ENCODE peak calls at places on chromosome 18, in four cellular contexts. One of them, this sample, is unnamed.

GRCh38 chr18:43620936-43621335 is 343.6 kb upstream of the SYT4 start:
- DNase-seq in endothelial cell of umbilical vein: peak; percentile 41
- DNase-seq in tibial artery: no peak
- DNase-seq in HCT116: no peak
- DNase-seq in this sample: peak; percentile 42

GRCh38 chr18:963276-963675 is 58.6 kb downstream of the ADCYAP1 start:
- DNase-seq in endothelial cell of umbilical vein: no peak
- DNase-seq in tibial artery: no peak
- DNase-seq in HCT116: no peak
- DNase-seq in this sample: no peak

GRCh38 chr18:40380657-40381441 is 1574.2 kb upstream of the PIK3C3 start:
- DNase-seq in endothelial cell of umbilical vein: no peak
- DNase-seq in tibial artery: no peak
- DNase-seq in HCT116: no peak
- DNase-seq in this sample: no peak

GRCh38 chr18:24763765-24764548 is 303.5 kb downstream of the HRH4 start:
- DNase-seq in endothelial cell of umbilical vein: no peak
- DNase-seq in tibial artery: no peak
- DNase-seq in HCT116: no peak
- DNase-seq in this sample: no peak

GRCh38 chr18:69414184-69414583 is 13.5 kb downstream of the DOK6 start:
- DNase-seq in endothelial cell of umbilical vein: no peak
- DNase-seq in tibial artery: no peak
- DNase-seq in HCT116: no peak
- DNase-seq in this sample: no peak

GRCh38 chr18:28768791-28769768 is 592.1 kb upstream of the CDH2 start:
- DNase-seq in endothelial cell of umbilical vein: peak; percentile 22
- DNase-seq in tibial artery: no peak
- DNase-seq in HCT116: no peak
- DNase-seq in this sample: no peak

GRCh38 chr18:77329651-77330050 is 80.0 kb downstream of the GALR1 start:
- DNase-seq in endothelial cell of umbilical vein: no peak
- DNase-seq in tibial artery: no peak
- DNase-seq in HCT116: no peak
- DNase-seq in this sample: no peak

GRCh38 chr18:77376043-77376732 is 126.5 kb downstream of the GALR1 start:
- DNase-seq in endothelial cell of umbilical vein: no peak
- DNase-seq in tibial artery: no peak
- DNase-seq in HCT116: no peak
- DNase-seq in this sample: no peak

GRCh38 chr18:30457156-30457555 is 585.4 kb downstream of the DSC3 start:
- DNase-seq in endothelial cell of umbilical vein: no peak
- DNase-seq in tibial artery: no peak
- DNase-seq in HCT116: peak; percentile 1
- DNase-seq in this sample: no peak

GRCh38 chr18:44996261-44996660 is 315.6 kb downstream of the SETBP1 start:
- DNase-seq in endothelial cell of umbilical vein: no peak
- DNase-seq in tibial artery: no peak
- DNase-seq in HCT116: no peak
- DNase-seq in this sample: no peak

GRCh38 chr18:692841-693240 is 19.6 kb downstream of the ENOSF1 start:
- DNase-seq in endothelial cell of umbilical vein: no peak
- DNase-seq in tibial artery: no peak
- DNase-seq in HCT116: no peak
- DNase-seq in this sample: peak; percentile 48

GRCh38 chr18:50973367-50974126 is 5.7 kb downstream of the ELAC1 start:
- DNase-seq in endothelial cell of umbilical vein: no peak
- DNase-seq in tibial artery: no peak
- DNase-seq in HCT116: no peak
- DNase-seq in this sample: no peak

GRCh38 chr18:3932285-3932684 is 482.3 kb downstream of the TGIF1 start:
- DNase-seq in endothelial cell of umbilical vein: no peak
- DNase-seq in tibial artery: no peak
- DNase-seq in HCT116: no peak
- DNase-seq in this sample: no peak

GRCh38 chr18:12377556-12378553 is 828 bp upstream of the AFG3L2 start:
- DNase-seq in endothelial cell of umbilical vein: no peak
- DNase-seq in tibial artery: no peak
- DNase-seq in HCT116: no peak
- DNase-seq in this sample: no peak

GRCh38 chr18:36440614-36441013 is 143.1 kb downstream of the FHOD3 start:
- DNase-seq in endothelial cell of umbilical vein: no peak
- DNase-seq in tibial artery: no peak
- DNase-seq in HCT116: no peak
- DNase-seq in this sample: no peak

GRCh38 chr18:24631238-24632025 is 171.0 kb downstream of the HRH4 start:
- DNase-seq in endothelial cell of umbilical vein: no peak
- DNase-seq in tibial artery: no peak
- DNase-seq in HCT116: no peak
- DNase-seq in this sample: no peak

GRCh38 chr18:11366410-11366809 is 217.0 kb upstream of the PIEZO2 start:
- DNase-seq in endothelial cell of umbilical vein: no peak
- DNase-seq in tibial artery: no peak
- DNase-seq in HCT116: no peak
- DNase-seq in this sample: no peak

GRCh38 chr18:43751203-43751602 is 473.9 kb upstream of the SYT4 start:
- DNase-seq in endothelial cell of umbilical vein: no peak
- DNase-seq in tibial artery: no peak
- DNase-seq in HCT116: no peak
- DNase-seq in this sample: no peak

GRCh38 chr18:22813648-22814328 is 119.3 kb upstream of the RBBP8 start:
- DNase-seq in endothelial cell of umbilical vein: peak; percentile 56
- DNase-seq in tibial artery: no peak
- DNase-seq in HCT116: no peak
- DNase-seq in this sample: peak; percentile 62

GRCh38 chr18:63138469-63139340 is 180.9 kb downstream of the BCL2 start:
- DNase-seq in endothelial cell of umbilical vein: no peak
- DNase-seq in tibial artery: no peak
- DNase-seq in HCT116: no peak
- DNase-seq in this sample: peak; percentile 74

GRCh38 chr18:26468931-26469340 is 79.4 kb downstream of the KCTD1 start:
- DNase-seq in endothelial cell of umbilical vein: peak; percentile 26
- DNase-seq in tibial artery: no peak
- DNase-seq in HCT116: no peak
- DNase-seq in this sample: no peak

GRCh38 chr18:7000484-7001096 is 117.0 kb downstream of the LAMA1 start:
- DNase-seq in endothelial cell of umbilical vein: peak; percentile 9
- DNase-seq in tibial artery: no peak
- DNase-seq in HCT116: no peak
- DNase-seq in this sample: peak; percentile 36

GRCh38 chr18:78587626-78588600 is 391.7 kb upstream of the SALL3 start:
- DNase-seq in endothelial cell of umbilical vein: no peak
- DNase-seq in tibial artery: no peak
- DNase-seq in HCT116: no peak
- DNase-seq in this sample: no peak

GRCh38 chr18:10094154-10094553 is 180.3 kb downstream of the VAPA start:
- DNase-seq in endothelial cell of umbilical vein: no peak
- DNase-seq in tibial artery: no peak
- DNase-seq in HCT116: no peak
- DNase-seq in this sample: no peak

GRCh38 chr18:22174341-22175148 is 5.2 kb downstream of the GATA6 start:
- DNase-seq in endothelial cell of umbilical vein: peak; percentile 76
- DNase-seq in tibial artery: no peak
- DNase-seq in HCT116: no peak
- DNase-seq in this sample: no peak

GRCh38 chr18:36409779-36410178 is 112.3 kb downstream of the FHOD3 start:
- DNase-seq in endothelial cell of umbilical vein: no peak
- DNase-seq in tibial artery: no peak
- DNase-seq in HCT116: no peak
- DNase-seq in this sample: no peak

GRCh38 chr18:28834889-28835288 is 658.0 kb upstream of the CDH2 start:
- DNase-seq in endothelial cell of umbilical vein: peak; percentile 9
- DNase-seq in tibial artery: no peak
- DNase-seq in HCT116: no peak
- DNase-seq in this sample: no peak

GRCh38 chr18:75200644-75201272 is 8.2 kb downstream of the PTGR3 start:
- DNase-seq in endothelial cell of umbilical vein: no peak
- DNase-seq in tibial artery: no peak
- DNase-seq in HCT116: no peak
- DNase-seq in this sample: no peak

GRCh38 chr18:6624271-6624670 is 105.2 kb upstream of the ARHGAP28 start:
- DNase-seq in endothelial cell of umbilical vein: peak; percentile 63
- DNase-seq in tibial artery: no peak
- DNase-seq in HCT116: no peak
- DNase-seq in this sample: no peak

GRCh38 chr18:37430346-37431076 is 135.1 kb downstream of the CELF4 start:
- DNase-seq in endothelial cell of umbilical vein: no peak
- DNase-seq in tibial artery: no peak
- DNase-seq in HCT116: no peak
- DNase-seq in this sample: no peak

GRCh38 chr18:60096428-60096827 is 196.6 kb downstream of the PMAIP1 start:
- DNase-seq in endothelial cell of umbilical vein: no peak
- DNase-seq in tibial artery: no peak
- DNase-seq in HCT116: no peak
- DNase-seq in this sample: no peak

GRCh38 chr18:39752351-39752750 is 2186.8 kb upstream of the CELF4 start:
- DNase-seq in endothelial cell of umbilical vein: no peak
- DNase-seq in tibial artery: no peak
- DNase-seq in HCT116: no peak
- DNase-seq in this sample: no peak

DNA sequence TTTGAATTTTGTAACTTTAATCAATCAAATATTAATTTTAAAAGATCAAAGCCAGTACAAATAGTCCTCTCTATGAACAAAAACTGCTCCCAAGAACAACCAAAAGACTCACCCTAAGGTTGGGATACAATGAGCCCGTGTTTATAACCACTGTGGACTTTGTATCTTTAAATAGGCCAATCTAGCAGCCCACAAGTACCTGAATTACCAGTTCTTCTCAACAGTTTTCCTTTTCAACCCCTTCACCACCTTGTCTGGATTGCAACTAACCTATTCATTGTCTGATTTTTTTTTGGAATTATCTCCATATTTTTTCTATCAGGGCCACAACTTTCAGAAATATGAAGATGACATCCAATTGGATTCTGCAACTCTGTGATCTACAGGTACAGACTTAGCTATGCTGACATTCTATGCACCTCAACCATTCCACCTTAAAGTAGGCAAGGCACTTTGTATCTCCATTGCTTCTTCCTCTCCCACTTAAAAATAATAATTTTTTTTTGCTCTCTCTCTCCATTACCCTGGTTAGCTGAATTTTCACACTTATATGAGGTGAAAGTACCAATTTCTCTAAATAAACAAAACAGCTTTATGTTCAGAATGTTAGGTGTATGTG is 81.9 kb upstream of the MAPRE2 start:
- DNase-seq in endothelial cell of umbilical vein: no peak
- DNase-seq in tibial artery: no peak
- DNase-seq in HCT116: no peak
- DNase-seq in this sample: no peak
- H3K4me3 ChIP-seq in endothelial cell of umbilical vein: no peak overlapping the region
- H3K4me3 ChIP-seq in tibial artery: no peak overlapping the region
- H3K4me3 ChIP-seq in HCT116: no peak overlapping the region
- H3K4me3 ChIP-seq in this sample: no peak overlapping the region

DNA sequence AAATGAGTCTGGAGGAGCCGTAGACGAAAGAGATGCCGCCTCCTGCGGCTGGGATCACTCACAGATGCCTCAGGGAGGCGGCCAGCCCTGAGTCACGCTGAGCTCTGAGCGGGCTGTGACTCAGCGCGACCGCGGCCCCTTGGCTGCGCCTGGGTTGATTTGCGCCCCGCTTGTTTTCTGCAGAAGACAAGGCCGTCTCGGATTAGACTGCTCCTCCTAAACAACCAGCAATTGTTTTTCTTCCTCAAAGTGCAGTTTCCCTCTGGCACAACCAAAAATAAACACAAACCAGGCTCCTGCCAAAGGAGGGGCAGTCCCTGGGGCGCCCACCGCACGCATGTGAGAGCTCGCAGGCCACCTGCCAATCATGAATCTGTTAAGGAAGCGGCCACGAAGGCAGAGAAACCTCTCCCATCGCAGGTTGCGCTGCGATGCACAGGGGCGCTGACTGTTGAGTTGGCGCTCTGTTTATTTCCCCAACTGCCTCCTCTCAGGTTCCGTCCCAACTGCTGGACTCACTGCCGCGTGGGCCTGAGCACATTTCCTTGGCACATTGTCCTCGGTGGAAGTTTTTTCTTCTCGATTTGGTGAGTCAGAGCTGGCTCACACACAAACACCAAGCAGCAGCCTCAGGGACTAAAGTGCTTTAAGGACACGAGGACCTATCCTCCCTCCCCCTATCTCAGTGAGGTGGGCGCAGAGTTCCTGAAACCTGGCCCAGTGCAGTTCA is 85.2 kb upstream of the NDUFV2 start:
- DNase-seq in endothelial cell of umbilical vein: peak; percentile 87
- DNase-seq in tibial artery: peak; percentile 86
- DNase-seq in HCT116: peak; percentile 90
- DNase-seq in this sample: peak; percentile 66
- TF ChIP-seq CTCF in endothelial cell of umbilical vein: no peak
- TF ChIP-seq CTCF in tibial artery: no peak
- TF ChIP-seq CTCF in HCT116: no peak
- TF ChIP-seq CTCF in this sample: no peak

DNA sequence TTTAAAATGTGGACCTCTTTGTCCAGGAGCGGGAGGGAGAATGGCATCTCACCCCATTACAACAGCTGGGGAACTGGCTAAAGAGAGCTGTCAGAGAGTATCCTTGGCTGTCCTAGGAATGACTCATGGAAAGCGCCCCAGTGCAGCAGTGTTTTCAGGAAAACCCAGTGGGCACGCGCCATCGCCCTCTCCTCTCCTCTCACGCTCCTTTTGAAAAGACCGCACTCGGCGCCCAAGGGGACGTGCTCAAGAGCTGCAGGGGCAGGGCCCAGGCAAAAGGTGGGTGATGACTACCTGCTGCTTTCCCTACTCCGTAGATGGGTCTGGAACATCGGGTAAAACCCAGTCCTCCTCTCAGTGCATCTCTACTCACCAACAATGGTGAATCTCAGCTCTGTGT is 68.0 kb downstream of the EMILIN2 start:
- DNase-seq in endothelial cell of umbilical vein: no peak
- DNase-seq in tibial artery: no peak
- DNase-seq in HCT116: no peak
- DNase-seq in this sample: no peak
- H3K36me3 ChIP-seq in endothelial cell of umbilical vein: peaks cover 18% of the 10 kb centered on the region
- H3K36me3 ChIP-seq in tibial artery: peaks cover 53% of the 10 kb centered on the region
- H3K36me3 ChIP-seq in HCT116: peaks cover 10% of the 10 kb centered on the region
- H3K36me3 ChIP-seq in this sample: no peaks in the 10 kb centered on the region

GRCh38 chr18:49456794-49457193 is 3.7 kb downstream of the DYM start:
- DNase-seq in endothelial cell of umbilical vein: no peak
- DNase-seq in tibial artery: no peak
- DNase-seq in HCT116: no peak
- DNase-seq in this sample: no peak

GRCh38 chr18:49461602-49461977 is 1.1 kb upstream of the DYM start:
- DNase-seq in endothelial cell of umbilical vein: no peak
- DNase-seq in tibial artery: no peak
- DNase-seq in HCT116: no peak
- DNase-seq in this sample: no peak

GRCh38 chr18:49460958-49461601 is 635 bp upstream of the DYM start:
- DNase-seq in endothelial cell of umbilical vein: no peak
- DNase-seq in tibial artery: no peak
- DNase-seq in HCT116: no peak
- DNase-seq in this sample: no peak

GRCh38 chr18:49457616-49458015 is 2.8 kb downstream of the DYM start:
- DNase-seq in endothelial cell of umbilical vein: no peak
- DNase-seq in tibial artery: no peak
- DNase-seq in HCT116: no peak
- DNase-seq in this sample: no peak

GRCh38 chr18:49459404-49460171 is 857 bp downstream of the DYM start:
- DNase-seq in endothelial cell of umbilical vein: peak; percentile 8
- DNase-seq in tibial artery: no peak
- DNase-seq in HCT116: no peak
- DNase-seq in this sample: peak; percentile 17
- H3K4me3 ChIP-seq in endothelial cell of umbilical vein: peak overlapping the region; percentile 87
- H3K4me3 ChIP-seq in tibial artery: peak overlapping the region; percentile 89
- H3K4me3 ChIP-seq in HCT116: peak overlapping the region; percentile 90
- H3K4me3 ChIP-seq in this sample: peak overlapping the region; percentile 96

This sample was measured in MM.1S.